ENCODE peak calls at places on chromosomes 7 and 10, in seven cellular contexts. One of them, this sample, is unnamed.

GRCh38 chr7:3154881-3155494 is 111.3 kb upstream of the CARD11 start:
- DNase-seq in T-helper 2 cell: peak; percentile 25
- DNase-seq in NCI-H774: no peak
- DNase-seq in GM12865: peak; percentile 68
- DNase-seq in coronary artery: no peak
- DNase-seq in AG08396: peak; percentile 39
- DNase-seq in SJSA1: peak; percentile 37
- DNase-seq in this sample: peak; percentile 45

GRCh38 chr10:15370741-15371701 is at the start of gene FAM171A1:
- DNase-seq in T-helper 2 cell: peak; percentile 56
- DNase-seq in SJSA1: peak; percentile 15
- DNase-seq in GM12865: peak; percentile 64
- DNase-seq in coronary artery: no peak
- DNase-seq in AG08396: peak; percentile 88
- DNase-seq in NCI-H774: peak; percentile 43
- DNase-seq in this sample: peak; percentile 80

GRCh38 chr7:157056246-157056645 is 45.8 kb upstream of the MNX1 start:
- DNase-seq in coronary artery: no peak
- DNase-seq in AG08396: no peak
- DNase-seq in T-helper 2 cell: no peak
- DNase-seq in GM12865: no peak
- DNase-seq in SJSA1: no peak
- DNase-seq in NCI-H774: no peak
- DNase-seq in this sample: no peak

GRCh38 chr10:16491933-16492332 is 29.7 kb downstream of the C1QL3 start:
- DNase-seq in GM12865: no peak
- DNase-seq in AG08396: no peak
- DNase-seq in SJSA1: no peak
- DNase-seq in coronary artery: no peak
- DNase-seq in T-helper 2 cell: no peak
- DNase-seq in NCI-H774: no peak
- DNase-seq in this sample: no peak

GRCh38 chr7:87797798-87798403 is 78.3 kb downstream of the SLC25A40 start:
- DNase-seq in T-helper 2 cell: no peak
- DNase-seq in NCI-H774: peak; percentile 64
- DNase-seq in coronary artery: no peak
- DNase-seq in SJSA1: peak; percentile 31
- DNase-seq in GM12865: peak; percentile 62
- DNase-seq in AG08396: peak; percentile 25
- DNase-seq in this sample: peak; percentile 18

GRCh38 chr10:53601260-53601875 is 828.8 kb upstream of the MBL2 start:
- DNase-seq in GM12865: peak; percentile 47
- DNase-seq in SJSA1: no peak
- DNase-seq in coronary artery: no peak
- DNase-seq in NCI-H774: peak; percentile 21
- DNase-seq in AG08396: peak; percentile 4
- DNase-seq in T-helper 2 cell: no peak
- DNase-seq in this sample: no peak

GRCh38 chr7:41984888-41985287 is 252.1 kb downstream of the GLI3 start:
- DNase-seq in NCI-H774: no peak
- DNase-seq in SJSA1: peak; percentile 18
- DNase-seq in T-helper 2 cell: no peak
- DNase-seq in coronary artery: no peak
- DNase-seq in AG08396: peak; percentile 70
- DNase-seq in GM12865: no peak
- DNase-seq in this sample: no peak

GRCh38 chr10:10394933-10395658 is 622.6 kb upstream of the CELF2 start:
- DNase-seq in T-helper 2 cell: no peak
- DNase-seq in SJSA1: no peak
- DNase-seq in NCI-H774: no peak
- DNase-seq in GM12865: no peak
- DNase-seq in AG08396: no peak
- DNase-seq in coronary artery: no peak
- DNase-seq in this sample: no peak

GRCh38 chr7:5629941-5630340 is 151.5 kb downstream of the RNF216 start:
- DNase-seq in AG08396: peak; percentile 61
- DNase-seq in SJSA1: peak; percentile 41
- DNase-seq in GM12865: no peak
- DNase-seq in T-helper 2 cell: no peak
- DNase-seq in NCI-H774: no peak
- DNase-seq in coronary artery: no peak
- DNase-seq in this sample: no peak

GRCh38 chr7:100048680-100049079 is 894 bp upstream of the ZSCAN21 start:
- DNase-seq in AG08396: no peak
- DNase-seq in NCI-H774: no peak
- DNase-seq in coronary artery: no peak
- DNase-seq in SJSA1: no peak
- DNase-seq in T-helper 2 cell: no peak
- DNase-seq in GM12865: no peak
- DNase-seq in this sample: no peak

GRCh38 chr10:99782447-99783286 is at the start of gene ABCC2:
- DNase-seq in NCI-H774: no peak
- DNase-seq in SJSA1: no peak
- DNase-seq in GM12865: no peak
- DNase-seq in AG08396: no peak
- DNase-seq in coronary artery: no peak
- DNase-seq in T-helper 2 cell: no peak
- DNase-seq in this sample: peak; percentile 57

GRCh38 chr7:39651262-39651661 is 27.9 kb downstream of the RALA start:
- DNase-seq in coronary artery: no peak
- DNase-seq in T-helper 2 cell: no peak
- DNase-seq in SJSA1: peak; percentile 31
- DNase-seq in NCI-H774: no peak
- DNase-seq in AG08396: peak; percentile 64
- DNase-seq in GM12865: no peak
- DNase-seq in this sample: no peak

GRCh38 chr10:78223088-78223487 is 189.4 kb downstream of the RPS24 start:
- DNase-seq in NCI-H774: no peak
- DNase-seq in coronary artery: no peak
- DNase-seq in GM12865: no peak
- DNase-seq in SJSA1: no peak
- DNase-seq in AG08396: no peak
- DNase-seq in T-helper 2 cell: no peak
- DNase-seq in this sample: no peak

GRCh38 chr7:13042605-13043236 is 355.3 kb downstream of the ARL4A start:
- DNase-seq in GM12865: no peak
- DNase-seq in NCI-H774: no peak
- DNase-seq in AG08396: no peak
- DNase-seq in SJSA1: peak; percentile 17
- DNase-seq in T-helper 2 cell: no peak
- DNase-seq in coronary artery: no peak
- DNase-seq in this sample: no peak

GRCh38 chr10:127935115-127935561 is 28.2 kb downstream of the PTPRE start:
- DNase-seq in T-helper 2 cell: no peak
- DNase-seq in coronary artery: peak; percentile 62
- DNase-seq in GM12865: no peak
- DNase-seq in AG08396: no peak
- DNase-seq in SJSA1: no peak
- DNase-seq in NCI-H774: no peak
- DNase-seq in this sample: no peak

GRCh38 chr10:34710391-34710751 is 104.7 kb downstream of the PARD3 start:
- DNase-seq in AG08396: peak; percentile 58
- DNase-seq in SJSA1: peak; percentile 60
- DNase-seq in coronary artery: no peak
- DNase-seq in GM12865: no peak
- DNase-seq in T-helper 2 cell: no peak
- DNase-seq in NCI-H774: no peak
- DNase-seq in this sample: no peak

GRCh38 chr10:34687434-34688205 is 127.5 kb downstream of the PARD3 start:
- DNase-seq in GM12865: no peak
- DNase-seq in coronary artery: no peak
- DNase-seq in SJSA1: no peak
- DNase-seq in AG08396: no peak
- DNase-seq in NCI-H774: no peak
- DNase-seq in T-helper 2 cell: no peak
- DNase-seq in this sample: no peak

GRCh38 chr10:96625173-96625572 is 38.4 kb upstream of the TM9SF3 start:
- DNase-seq in AG08396: no peak
- DNase-seq in NCI-H774: no peak
- DNase-seq in T-helper 2 cell: no peak
- DNase-seq in GM12865: no peak
- DNase-seq in SJSA1: no peak
- DNase-seq in coronary artery: no peak
- DNase-seq in this sample: no peak

This sample was measured in HuH-7.